ENCODE peak calls at places on chromosomes 4 and X, in six cellular contexts. P is adrenal gland, A is GM23248, F is tibial artery, N is MG63, R is prostate gland. Q is an unnamed sample. For H3K9me3, the result is how much of the 10 kb centered on the place peaks cover.

GRCh38 chr4:148618856-148619255 is 176.6 kb upstream of the NR3C2 start:
- DNase-seq in P (no peak), A (no peak), F (no peak), N (no peak), R (no peak), Q (no peak)

GRCh38 chrX:45323387-45323786 is 122.7 kb upstream of the DIPK2B start:
- DNase-seq in P (no peak), A (no peak), F (no peak), N (no peak), R (no peak), Q (no peak)

GRCh38 chr4:185638548-185639301 is 103.4 kb upstream of the PDLIM3 start:
- DNase-seq in P (no peak), A (peak), F (no peak), N (no peak), R (no peak), Q (no peak)

GRCh38 chr4:185115827-185116232 is 27.2 kb upstream of the SLC25A4 start:
- DNase-seq in P (peak), A (peak), F (no peak), N (no peak), R (peak), Q (peak)

GRCh38 chrX:45360571-45360970 is 159.9 kb upstream of the DIPK2B start:
- DNase-seq in P (no peak), A (no peak), F (no peak), N (no peak), R (no peak), Q (no peak)

GRCh38 chrX:112840382-112841113 is at the start of gene AMOT:
- DNase-seq in P (peak), A (peak), F (peak), N (peak), R (peak), Q (peak)

GRCh38 chrX:97400492-97400891 is 516.8 kb downstream of the RPA4 start:
- DNase-seq in P (no peak), A (no peak), F (no peak), N (no peak), R (no peak), Q (no peak)

GRCh38 chr4:61312526-61312925 is 112.4 kb downstream of the ADGRL3 start:
- DNase-seq in P (no peak), A (no peak), F (no peak), N (no peak), R (no peak), Q (no peak)

GRCh38 chr4:164815711-164816110 is 61.3 kb upstream of the APELA start:
- DNase-seq in P (no peak), A (no peak), F (no peak), N (no peak), R (no peak), Q (no peak)

GRCh38 chrX:104315555-104315954 is 60.8 kb upstream of the ESX1 start:
- DNase-seq in P (no peak), A (peak), F (no peak), N (peak), R (no peak), Q (no peak)

GRCh38 chrX:87900320-87900908 is 382.8 kb downstream of the KLHL4 start:
- DNase-seq in P (no peak), A (no peak), F (no peak), N (peak), R (no peak), Q (no peak)

GRCh38 chr4:168743576-168743975 is 246.7 kb downstream of the PALLD start:
- DNase-seq in P (no peak), A (no peak), F (no peak), N (no peak), R (no peak), Q (no peak)

GRCh38 chr4:128716325-128716724 is 93.2 kb upstream of the JADE1 start:
- DNase-seq in P (no peak), A (no peak), F (peak), N (peak), R (no peak), Q (no peak)

GRCh38 chr4:38782452-38783108 is at the start of gene TLR10:
- DNase-seq in P (peak), A (peak), F (no peak), N (no peak), R (peak), Q (peak)

GRCh38 chr4:39621582-39621981 is 17.1 kb downstream of the SMIM14 start:
- DNase-seq in P (peak), A (peak), F (peak), N (peak), R (no peak), Q (no peak)

GRCh38 chrX:78377186-78377585 is 49.8 kb upstream of the CYSLTR1 start:
- DNase-seq in P (no peak), A (no peak), F (no peak), N (no peak), R (no peak), Q (no peak)

GRCh38 chrX:10769696-10770619 is 149.6 kb upstream of the MID1 start:
- DNase-seq in P (peak), A (peak), F (peak), N (peak), R (no peak), Q (no peak)

DNA sequence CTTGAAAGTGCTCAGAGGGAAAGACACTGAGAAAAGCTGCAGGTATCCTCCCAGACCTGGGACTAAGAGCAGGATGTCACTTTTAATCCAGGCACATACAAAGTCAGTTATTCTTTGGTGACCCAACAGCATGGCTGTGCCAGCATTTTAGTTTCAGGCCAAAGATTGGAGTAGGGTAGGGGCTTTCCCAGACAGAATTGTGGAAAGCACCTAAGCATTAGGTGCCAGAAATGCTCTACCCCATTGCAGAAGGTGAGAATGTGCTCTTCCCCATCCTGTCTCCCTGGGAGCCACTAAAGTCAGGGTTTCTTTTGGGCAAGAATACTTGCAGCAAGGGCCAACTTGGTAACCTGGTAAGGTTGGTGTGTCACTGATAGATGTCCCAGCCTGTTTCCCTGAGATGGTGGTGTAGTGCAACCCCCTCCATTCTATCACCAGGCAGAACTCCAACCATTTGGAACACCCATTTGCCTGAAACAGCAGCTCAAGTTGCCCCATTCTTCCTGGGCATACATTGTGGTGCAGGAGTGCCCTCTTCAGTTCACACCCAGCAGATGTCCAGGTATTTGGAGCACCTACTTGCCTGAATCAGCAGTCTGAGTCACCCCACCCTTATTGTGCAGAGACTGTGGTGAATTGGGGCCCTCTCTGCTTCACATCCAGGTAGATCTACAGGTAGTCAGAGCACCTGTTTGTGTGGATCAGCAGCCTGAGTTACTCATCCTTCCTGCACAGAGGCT is 183.5 kb downstream of the ZC4H2 start:
- DNase-seq in P (no peak), A (no peak), F (no peak), N (no peak), R (no peak), Q (no peak)
- H3K9me3 ChIP-seq in P (under half), A (under half), F (under half), N (under half), R (under half), Q (under half)

DNA sequence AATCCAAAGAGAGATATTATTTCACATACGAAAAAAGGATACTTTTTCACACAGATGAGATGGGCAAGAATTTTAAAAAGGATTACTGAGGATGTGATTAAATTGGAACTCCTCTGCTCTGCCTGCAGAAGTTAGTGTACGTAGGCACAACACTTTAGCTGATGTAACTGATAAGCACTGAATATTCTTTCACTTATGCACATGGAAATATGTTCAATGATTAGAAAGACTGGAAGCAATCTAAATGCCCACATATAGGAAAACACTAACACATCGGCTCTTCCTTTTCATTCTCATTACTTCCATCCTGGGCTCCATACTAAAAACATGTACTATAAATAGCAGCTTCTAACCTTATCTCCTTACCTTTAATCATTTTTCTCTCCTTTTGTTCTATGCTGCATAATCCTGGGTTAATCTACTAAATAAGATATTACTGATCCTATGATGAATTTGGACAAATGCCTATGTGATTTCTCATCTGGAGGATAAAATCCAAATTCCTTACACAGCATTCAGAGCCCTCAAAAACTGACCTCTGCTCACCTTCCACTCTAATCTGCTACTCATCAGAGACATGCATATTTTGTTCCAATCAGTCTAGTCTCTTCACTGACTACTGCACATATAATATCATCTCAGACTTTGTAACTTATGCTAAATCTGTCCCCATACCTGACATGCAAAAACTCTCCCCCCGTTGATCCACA is 197.8 kb downstream of the PDGFC start:
- DNase-seq in P (no peak), A (peak), F (no peak), N (no peak), R (no peak), Q (no peak)
- H3K4me3 ChIP-seq in P (no peak), A (peak), F (no peak), N (no peak), R (no peak), Q (no peak)

DNA sequence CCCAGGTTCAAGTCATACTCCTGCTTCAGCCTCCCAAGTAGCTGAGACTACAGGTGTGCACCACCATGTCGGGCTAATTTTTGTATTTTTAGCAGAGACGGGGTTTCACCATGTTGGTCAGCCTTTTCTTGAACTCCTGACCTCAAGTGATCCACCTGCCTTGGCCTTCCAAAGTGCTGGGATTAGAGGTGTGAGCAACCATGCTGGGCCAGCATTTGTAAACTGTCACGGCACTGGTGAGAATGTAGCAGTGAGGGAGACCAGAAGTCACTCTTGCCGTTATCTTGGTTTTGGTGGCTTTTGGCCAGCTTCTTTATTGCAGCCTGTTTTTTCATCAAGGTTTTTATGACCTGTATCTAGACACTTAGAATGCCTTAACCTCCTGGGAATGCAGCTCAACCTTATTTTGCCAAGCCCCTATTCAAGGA is 22.4 kb downstream of the PCDH18 start:
- DNase-seq in P (no peak), A (no peak), F (no peak), N (no peak), R (no peak), Q (peak)
- H3K9me3 ChIP-seq in P (under half), A (under half), F (under half), N (under half), R (under half), Q (under half)

GRCh38 chr4:156953951-156954350 is 17.6 kb downstream of the PDGFC start:
- DNase-seq in P (no peak), A (no peak), F (no peak), N (no peak), R (no peak), Q (no peak)
- H3K4me3 ChIP-seq in P (no peak), A (no peak), F (no peak), N (no peak), R (no peak), Q (no peak)

GRCh38 chrX:156001001-156001666 is 3.6 kb downstream of the IL9R start:
- DNase-seq in P (no peak), A (no peak), F (no peak), N (no peak), R (no peak), Q (no peak)
- H3K9me3 ChIP-seq in P (under half), A (under half), F (under half), N (under half), R (under half), Q (under half)

DNA sequence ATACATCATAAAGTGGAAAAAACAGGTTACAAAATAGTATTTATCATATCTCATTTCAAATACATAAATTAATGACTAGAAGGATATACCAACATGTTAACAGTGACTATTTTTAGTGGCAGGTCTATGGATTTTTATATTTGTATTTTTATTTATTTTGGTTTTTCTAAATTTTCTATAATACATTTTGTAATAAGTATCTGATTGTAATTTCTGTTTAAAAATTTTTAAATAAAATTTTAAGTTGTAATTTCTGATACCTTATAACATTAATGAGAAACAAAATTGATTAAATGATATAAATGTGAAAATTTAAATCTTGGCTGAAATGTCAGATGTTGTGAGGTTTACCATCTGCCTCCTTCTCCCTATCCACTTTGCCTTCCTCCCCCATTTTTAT is 2.5 kb downstream of the NONO start:
- DNase-seq in P (no peak), A (no peak), F (no peak), N (no peak), R (no peak), Q (no peak)
- H3K4me3 ChIP-seq in P (no peak), A (peak), F (no peak), N (peak), R (no peak), Q (peak)

GRCh38 chr4:25215506-25215905 is 18.3 kb upstream of the PI4K2B start:
- DNase-seq in P (no peak), A (no peak), F (no peak), N (no peak), R (no peak), Q (peak)

GRCh38 chr4:25223770-25224375 is 10.0 kb upstream of the PI4K2B start:
- DNase-seq in P (no peak), A (peak), F (no peak), N (peak), R (no peak), Q (no peak)

GRCh38 chr4:25221377-25221776 is 12.5 kb upstream of the PI4K2B start:
- DNase-seq in P (no peak), A (no peak), F (no peak), N (no peak), R (no peak), Q (no peak)
- H3K9me3 ChIP-seq in P (under half), A (under half), F (under half), N (under half), R (under half), Q (under half)

GRCh38 chr4:44771789-44772188 is 45.4 kb upstream of the GNPDA2 start:
- DNase-seq in P (no peak), A (peak), F (no peak), N (no peak), R (no peak), Q (no peak)
- H3K4me3 ChIP-seq in P (no peak), A (no peak), F (no peak), N (no peak), R (no peak), Q (no peak)

GRCh38 chr4:174940002-174940401 is 21.8 kb downstream of the ADAM29 start:
- DNase-seq in P (no peak), A (no peak), F (no peak), N (no peak), R (no peak), Q (no peak)
- H3K9me3 ChIP-seq in P (under half), A (under half), F (under half), N (under half), R (under half), Q (under half)

DNA sequence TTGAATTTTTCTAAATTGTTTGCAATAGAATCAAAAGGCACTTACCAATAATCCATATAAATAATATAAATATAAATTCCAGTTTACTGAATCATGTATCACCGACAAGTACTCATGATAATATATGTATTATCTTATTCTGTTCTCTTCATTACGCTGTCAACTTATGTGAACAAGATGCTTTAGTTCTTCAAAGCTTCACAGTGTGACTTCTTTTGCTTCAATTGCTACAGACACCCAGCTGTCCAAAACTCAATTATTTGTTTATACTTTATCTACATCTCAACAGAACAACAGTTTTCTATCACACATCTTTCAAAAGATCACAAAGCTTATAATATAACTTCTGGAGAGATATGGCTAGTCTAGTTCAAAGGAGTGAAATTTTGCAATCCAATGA is 1499.9 kb upstream of the PCDH10 start:
- DNase-seq in P (no peak), A (no peak), F (no peak), N (no peak), R (no peak), Q (no peak)
- H3K4me3 ChIP-seq in P (no peak), A (no peak), F (no peak), N (no peak), R (no peak), Q (no peak)

Q was measured in HAP-1.